ENCODE peak calls at places on chromosomes 13 and 19, in four cellular contexts. G is cardiac fibroblast, D is fibroblast of lung, O is mucosa of descending colon. R is an unnamed sample.

GRCh38 chr19:43544077-43544476 is 11.1 kb downstream of the ZNF575 start:
- DNase-seq in G (no peak), O (no peak), D (no peak), R (no peak)

GRCh38 chr19:46601318-46602224 is at the start of gene CALM3:
- DNase-seq in O (peak), G (no peak), D (no peak), R (no peak)

GRCh38 chr19:14156122-14156521 is 19.7 kb upstream of the ASF1B start:
- DNase-seq in D (no peak), G (no peak), O (no peak), R (no peak)

GRCh38 chr13:39600766-39601165 is 2.2 kb downstream of the LHFPL6 start:
- DNase-seq in O (no peak), G (peak), D (no peak), R (no peak)

GRCh38 chr19:50341091-50341564 is 12.0 kb upstream of the KCNC3 start:
- DNase-seq in O (no peak), D (no peak), G (no peak), R (no peak)

GRCh38 chr19:43584484-43584883 is 8.9 kb downstream of the PINLYP start:
- DNase-seq in O (no peak), D (no peak), G (no peak), R (no peak)

GRCh38 chr13:24764276-24764630 is 284 bp downstream of the RNF17 start:
- DNase-seq in G (no peak), D (no peak), O (no peak), R (no peak)

GRCh38 chr19:45553464-45553863 is 31.1 kb downstream of the OPA3 start:
- DNase-seq in G (no peak), O (peak), D (no peak), R (no peak)

GRCh38 chr13:78679329-78679728 is 20.4 kb upstream of the OBI1 start:
- DNase-seq in D (peak), G (no peak), O (no peak), R (no peak)

GRCh38 chr13:105972306-105972721 is 563.1 kb downstream of the EFNB2 start:
- DNase-seq in D (no peak), O (no peak), G (no peak), R (no peak)

GRCh38 chr13:98664047-98664446 is 87.1 kb upstream of the STK24 start:
- DNase-seq in O (no peak), G (peak), D (peak), R (peak)

GRCh38 chr19:12937243-12938053 is 961 bp upstream of the CALR start:
- DNase-seq in G (no peak), D (no peak), O (no peak), R (peak)

GRCh38 chr13:77810430-77810829 is 108.2 kb downstream of the EDNRB start:
- DNase-seq in O (no peak), D (peak), G (peak), R (no peak)

GRCh38 chr19:3189702-3190469 is 4.2 kb downstream of the NCLN start:
- DNase-seq in D (no peak), G (no peak), O (peak), R (no peak)

GRCh38 chr13:97366172-97366688 is 67.7 kb upstream of the RAP2A start:
- DNase-seq in O (no peak), D (no peak), G (no peak), R (no peak)

GRCh38 chr13:39244561-39245230 is 206.4 kb downstream of the NHLRC3 start:
- DNase-seq in O (no peak), D (no peak), G (no peak), R (no peak)

GRCh38 chr13:74270018-74270417 is 135.8 kb upstream of the KLF12 start:
- DNase-seq in O (no peak), D (no peak), G (no peak), R (no peak)

GRCh38 chr13:95485045-95485517 is 67.4 kb upstream of the CLDN10 start:
- DNase-seq in D (peak), O (no peak), G (peak), R (no peak)

GRCh38 chr19:37165635-37166034 is 6.9 kb downstream of the ZNF585A start:
- DNase-seq in D (no peak), G (no peak), O (no peak), R (no peak)

GRCh38 chr19:535017-535835 is 3.7 kb downstream of the CDC34 start:
- DNase-seq in O (no peak), G (no peak), D (no peak), R (peak)

GRCh38 chr13:70206671-70207070 is 98.4 kb upstream of the KLHL1 start:
- DNase-seq in O (no peak), D (no peak), G (no peak), R (no peak)

GRCh38 chr13:41505209-41505835 is 48.0 kb downstream of the RGCC start:
- DNase-seq in G (peak), D (peak), O (no peak), R (no peak)

GRCh38 chr13:29472317-29472961 is 123.0 kb downstream of the SLC7A1 start:
- DNase-seq in O (peak), D (peak), G (peak), R (peak)

GRCh38 chr19:45385392-45386221 is 15.2 kb upstream of the ERCC2 start:
- DNase-seq in O (no peak), G (no peak), D (no peak), R (no peak)

GRCh38 chr19:13164370-13165090 is 14.3 kb downstream of the IER2 start:
- DNase-seq in O (peak), G (peak), D (peak), R (peak)

GRCh38 chr13:31182987-31183386 is 16.8 kb upstream of the B3GLCT start:
- DNase-seq in O (no peak), G (no peak), D (no peak), R (no peak)

GRCh38 chr19:10612515-10613119 is 12.7 kb upstream of the SLC44A2 start:
- DNase-seq in D (peak), G (no peak), O (peak), R (peak)

GRCh38 chr19:16951529-16951928 is 62.7 kb downstream of the F2RL3 start:
- DNase-seq in D (peak), G (no peak), O (no peak), R (no peak)

GRCh38 chr19:33403221-33403972 is 29.9 kb downstream of the CEBPG start:
- DNase-seq in O (no peak), D (no peak), G (no peak), R (no peak)

GRCh38 chr19:19224150-19224851 is 12.5 kb downstream of the NCAN start:
- DNase-seq in O (no peak), G (no peak), D (no peak), R (no peak)

GRCh38 chr19:19226204-19226603 is 14.4 kb downstream of the NCAN start:
- DNase-seq in O (no peak), D (no peak), G (no peak), R (no peak)

GRCh38 chr19:19226663-19227062 is 14.9 kb downstream of the NCAN start:
- DNase-seq in G (no peak), D (no peak), O (no peak), R (no peak)

GRCh38 chr19:19223636-19224035 is 11.9 kb downstream of the NCAN start:
- DNase-seq in D (no peak), O (no peak), G (no peak), R (no peak)

DNA sequence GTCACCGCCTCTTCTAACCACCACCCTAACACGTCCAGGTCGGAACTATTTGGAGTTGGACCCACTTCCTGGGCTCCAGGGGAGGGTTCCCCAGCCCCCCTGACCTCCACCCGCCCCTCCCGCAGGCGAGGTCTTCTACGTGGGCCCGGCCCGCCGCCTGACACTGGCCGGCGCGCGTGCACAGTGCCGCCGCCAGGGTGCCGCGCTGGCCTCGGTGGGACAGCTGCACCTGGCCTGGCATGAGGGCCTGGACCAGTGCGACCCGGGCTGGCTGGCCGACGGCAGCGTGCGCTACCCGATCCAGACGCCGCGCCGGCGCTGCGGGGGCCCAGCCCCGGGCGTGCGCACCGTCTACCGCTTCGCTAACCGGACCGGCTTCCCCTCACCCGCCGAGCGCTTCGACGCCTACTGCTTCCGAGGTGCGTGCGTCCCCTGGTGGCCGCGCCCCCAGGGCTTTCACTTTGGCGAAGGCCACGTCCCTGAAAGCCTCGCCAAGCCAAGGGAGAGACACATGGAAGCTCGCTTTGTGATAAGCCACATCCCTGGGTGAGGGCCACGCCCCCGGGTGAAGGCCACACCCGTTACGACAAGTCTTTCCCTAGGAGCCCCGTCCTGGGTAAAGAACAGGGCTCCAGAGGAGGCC is 13.2 kb downstream of the NCAN start:
- DNase-seq in O (peak), D (no peak), G (peak), R (peak)
- TF ChIP-seq CTCF in O (peak), D (peak), G (peak), R (peak)

DNA sequence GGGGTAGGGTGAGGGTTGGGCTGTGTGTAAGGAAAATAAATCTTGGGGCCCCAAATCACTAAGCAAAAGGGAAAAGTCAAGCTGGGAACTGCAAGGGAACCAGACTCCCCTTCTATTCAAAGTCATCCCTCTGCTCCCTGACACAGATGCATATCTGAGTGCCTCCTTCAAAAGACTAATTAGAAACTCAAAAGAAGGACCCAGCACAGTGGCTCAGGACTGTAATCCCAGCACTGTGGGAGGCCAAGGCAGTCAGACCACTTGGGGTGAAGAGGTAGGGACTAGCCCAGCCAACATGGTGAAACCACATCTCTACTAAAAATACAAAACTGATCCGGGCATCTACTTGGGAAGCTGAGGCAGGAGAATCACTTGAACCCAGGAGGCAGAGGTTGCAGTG is 18.3 kb downstream of the ZNF611 start:
- DNase-seq in G (no peak), O (no peak), D (no peak), R (no peak)
- TF ChIP-seq CTCF in G (no peak), O (no peak), D (no peak), R (no peak)

DNA sequence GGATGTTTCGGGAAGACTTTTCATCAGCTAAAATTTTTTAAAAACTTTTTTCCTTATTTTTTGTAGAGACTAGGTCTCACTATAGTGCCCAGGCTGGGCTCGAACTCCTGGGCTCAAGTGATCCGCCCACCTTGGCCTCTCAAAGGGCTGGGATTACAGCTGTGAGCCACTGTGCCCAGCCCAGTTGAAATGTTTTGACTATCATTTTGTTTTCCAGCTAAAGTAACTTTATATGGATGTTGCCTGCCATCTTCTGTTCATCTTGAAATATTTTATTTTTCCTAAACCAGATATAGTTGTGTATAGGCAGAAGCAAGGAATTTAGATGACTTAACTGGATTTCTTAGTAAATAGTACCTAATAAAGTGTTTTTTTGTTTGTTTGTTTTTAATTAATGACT is 7.0 kb downstream of the CAB39L start:
- DNase-seq in G (peak), O (no peak), D (peak), R (peak)
- TF ChIP-seq CTCF in G (no peak), O (no peak), D (no peak), R (no peak)

GRCh38 chr19:38736036-38736412 is 8.2 kb downstream of the CAPN12 start:
- DNase-seq in G (no peak), O (peak), D (peak), R (peak)
- TF ChIP-seq CTCF in G (no peak), O (no peak), D (no peak), R (no peak)

DNA sequence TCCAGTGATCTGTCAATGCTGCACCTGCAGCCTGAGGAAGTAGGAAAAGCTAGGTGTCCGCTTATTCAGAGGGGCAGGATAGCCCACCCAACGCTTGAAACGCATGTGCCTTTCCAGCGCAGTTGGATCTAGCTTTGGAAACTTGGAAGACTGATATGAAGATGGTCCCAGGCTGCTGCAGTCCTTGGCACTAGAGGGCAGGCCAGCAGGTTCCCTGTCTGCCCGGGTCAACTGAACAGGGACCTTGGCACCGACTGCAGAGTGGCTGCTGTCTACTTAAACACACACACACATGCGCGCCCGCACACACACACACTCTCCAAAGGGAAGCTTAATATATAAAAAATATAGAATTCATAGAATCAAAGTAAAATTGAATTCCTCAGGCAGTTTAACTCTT is 100.0 kb downstream of the TSHZ3 start:
- DNase-seq in O (no peak), G (no peak), D (no peak), R (no peak)
- TF ChIP-seq CTCF in O (no peak), G (peak), D (no peak), R (no peak)

GRCh38 chr19:52690395-52691214 is 44.2 kb downstream of the ZNF611 start:
- DNase-seq in G (peak), O (peak), D (peak), R (no peak)
- TF ChIP-seq CTCF in G (peak), O (peak), D (no peak), R (no peak)

DNA sequence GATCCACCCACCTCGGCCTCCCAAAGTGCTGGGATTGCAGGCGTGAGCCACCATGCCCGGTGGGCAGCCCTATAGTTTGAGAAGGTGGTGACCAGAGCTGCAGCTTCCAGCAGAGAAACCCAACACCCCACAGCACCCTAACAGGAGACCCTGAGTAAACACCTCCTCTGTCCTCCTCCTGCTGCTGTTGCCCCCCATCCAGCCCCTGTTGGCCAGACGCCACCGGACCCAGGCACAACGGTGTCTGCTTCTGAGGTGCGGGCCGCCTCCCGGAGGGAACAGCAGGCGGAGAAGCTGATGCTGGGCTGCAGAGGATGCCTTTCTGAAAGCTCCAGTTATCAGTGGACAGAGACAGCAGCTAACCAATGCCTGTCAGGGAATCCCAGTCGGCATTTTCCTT is 175.5 kb downstream of the COL4A1 start:
- DNase-seq in G (no peak), D (no peak), O (no peak), R (no peak)
- TF ChIP-seq CTCF in G (no peak), D (no peak), O (no peak), R (no peak)

GRCh38 chr19:41883821-41884733 is 1.1 kb downstream of the ARHGEF1 start:
- DNase-seq in G (peak), D (peak), O (peak), R (peak)
- TF ChIP-seq CTCF in G (peak), D (no peak), O (no peak), R (no peak)

GRCh38 chr13:46386996-46387851 is at the start of gene RUBCNL:
- DNase-seq in O (peak), D (peak), G (peak), R (peak)
- TF ChIP-seq CTCF in O (no peak), D (no peak), G (no peak), R (no peak)

GRCh38 chr19:5693195-5694166 is 3.4 kb downstream of the RPL36 start:
- DNase-seq in G (no peak), O (no peak), D (no peak), R (no peak)

GRCh38 chr19:5691205-5691929 is 1.3 kb downstream of the RPL36 start:
- DNase-seq in G (peak), D (peak), O (peak), R (peak)

GRCh38 chr19:5692785-5693194 is 2.7 kb downstream of the RPL36 start:
- DNase-seq in D (no peak), O (no peak), G (no peak), R (no peak)

GRCh38 chr19:5690955-5691204 is 785 bp downstream of the RPL36 start:
- DNase-seq in G (peak), O (no peak), D (no peak), R (no peak)

DNA sequence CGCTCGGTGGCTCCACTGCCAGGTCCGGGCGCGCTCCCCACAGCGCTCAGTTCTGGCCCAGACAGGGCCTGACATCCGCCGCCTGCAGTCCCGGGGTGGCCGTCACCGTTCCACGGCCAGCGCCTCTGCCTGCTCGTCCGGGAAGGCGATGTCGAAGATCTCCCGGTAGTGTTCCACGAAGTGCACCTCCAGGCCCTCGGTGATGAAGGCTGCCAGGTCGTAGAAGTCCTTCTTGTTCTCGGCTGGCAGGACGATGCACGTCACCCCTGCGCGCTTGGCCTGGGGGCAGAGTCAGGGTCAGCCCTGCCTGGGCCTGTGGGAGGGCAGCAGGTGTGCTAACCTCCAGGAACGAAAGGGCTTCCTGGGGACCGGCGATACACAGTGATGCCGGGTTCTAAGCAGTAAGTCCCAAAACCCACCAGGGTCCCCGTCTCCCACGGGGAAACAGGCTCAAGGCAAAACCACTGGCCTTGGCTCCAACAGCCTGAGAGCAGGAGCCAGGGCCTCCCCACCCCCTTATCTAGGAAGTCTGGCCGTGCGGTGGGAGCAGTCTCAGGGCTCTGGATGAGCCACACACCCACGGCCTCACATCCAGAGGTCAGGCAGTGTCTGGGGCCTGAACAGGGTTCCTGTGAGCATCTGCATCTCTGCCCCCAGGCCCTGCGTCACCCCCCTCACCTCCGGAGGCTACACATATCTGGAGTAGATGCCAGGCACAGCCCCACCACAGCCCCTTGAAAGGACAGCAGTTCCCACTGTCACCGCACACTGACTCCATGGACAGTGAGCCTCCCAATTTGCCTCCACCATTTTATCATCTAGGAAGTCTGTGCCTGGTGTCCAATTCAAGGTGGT is 2.1 kb downstream of the RPL36 start:
- DNase-seq in G (no peak), D (no peak), O (no peak), R (no peak)
- TF ChIP-seq CTCF in G (no peak), D (no peak), O (no peak), R (no peak)

R was measured in Calu3.